ENCODE peak calls at places on chromosome 11, in four cellular contexts. N, T, H and X are unnamed samples.

GRCh38 chr11:57499983-57500461 is 15.5 kb downstream of the SLC43A1 start:
- DNase-seq in N (no peak), T (no peak), H (no peak), X (no peak)

GRCh38 chr11:68140496-68141246 is 19.5 kb upstream of the CHKA start:
- DNase-seq in T (no peak), N (no peak), H (no peak), X (no peak)

GRCh38 chr11:120608760-120609211 is 97.2 kb downstream of the GRIK4 start:
- DNase-seq in T (no peak), H (peak), N (no peak), X (no peak)

GRCh38 chr11:119694334-119694733 is 34.7 kb downstream of the NECTIN1 start:
- DNase-seq in N (no peak), T (no peak), H (peak), X (no peak)

GRCh38 chr11:70522613-70523311 is 124.4 kb downstream of the CTTN start:
- DNase-seq in N (no peak), T (no peak), H (peak), X (no peak)

GRCh38 chr11:71080239-71081097 is 171.9 kb downstream of the SHANK2 start:
- DNase-seq in T (no peak), H (peak), N (peak), X (peak)

GRCh38 chr11:46290598-46291309 is 13.3 kb downstream of the CREB3L1 start:
- DNase-seq in T (no peak), H (peak), N (no peak), X (peak)

GRCh38 chr11:68974421-68975194 is 6.2 kb downstream of the MRGPRD start:
- DNase-seq in N (peak), H (peak), T (peak), X (no peak)

GRCh38 chr11:30120045-30120589 is 103.3 kb upstream of the KCNA4 start:
- DNase-seq in T (no peak), N (no peak), H (no peak), X (no peak)

GRCh38 chr11:69127091-69127850 is 28.5 kb upstream of the SMIM38 start:
- DNase-seq in N (no peak), H (peak), T (no peak), X (no peak)

GRCh38 chr11:12086271-12087074 is 23.9 kb upstream of the MICAL2 start:
- DNase-seq in N (peak), H (peak), T (peak), X (no peak)

GRCh38 chr11:83764643-83765042 is 478.5 kb upstream of the CCDC90B start:
- DNase-seq in H (no peak), N (no peak), T (no peak), X (no peak)

GRCh38 chr11:45543808-45544422 is 121.5 kb downstream of the CHST1 start:
- DNase-seq in N (no peak), H (peak), T (peak), X (no peak)

GRCh38 chr11:70493891-70494290 is 95.6 kb downstream of the CTTN start:
- DNase-seq in N (no peak), H (no peak), T (no peak), X (no peak)

GRCh38 chr11:47918882-47919495 is 61.4 kb upstream of the PTPRJ start:
- DNase-seq in T (peak), H (peak), N (no peak), X (no peak)

GRCh38 chr11:29093416-29093815 is 923.4 kb downstream of the KCNA4 start:
- DNase-seq in T (peak), H (peak), N (no peak), X (no peak)

GRCh38 chr11:60910281-60910687 is 3.7 kb upstream of the TMEM109 start:
- DNase-seq in H (no peak), T (no peak), N (no peak), X (no peak)

GRCh38 chr11:102552447-102553200 is 22.1 kb upstream of the MMP7 start:
- DNase-seq in N (peak), H (peak), T (no peak), X (no peak)

GRCh38 chr11:46361283-46362145 is 14.3 kb downstream of the DGKZ start:
- DNase-seq in T (peak), N (no peak), H (peak), X (no peak)

GRCh38 chr11:70112017-70112434 is 33.9 kb downstream of the ANO1 start:
- DNase-seq in N (no peak), T (no peak), H (no peak), X (no peak)

GRCh38 chr11:82756765-82757650 is 23.3 kb upstream of the FAM181B start:
- DNase-seq in H (no peak), N (no peak), T (no peak), X (no peak)

DNA sequence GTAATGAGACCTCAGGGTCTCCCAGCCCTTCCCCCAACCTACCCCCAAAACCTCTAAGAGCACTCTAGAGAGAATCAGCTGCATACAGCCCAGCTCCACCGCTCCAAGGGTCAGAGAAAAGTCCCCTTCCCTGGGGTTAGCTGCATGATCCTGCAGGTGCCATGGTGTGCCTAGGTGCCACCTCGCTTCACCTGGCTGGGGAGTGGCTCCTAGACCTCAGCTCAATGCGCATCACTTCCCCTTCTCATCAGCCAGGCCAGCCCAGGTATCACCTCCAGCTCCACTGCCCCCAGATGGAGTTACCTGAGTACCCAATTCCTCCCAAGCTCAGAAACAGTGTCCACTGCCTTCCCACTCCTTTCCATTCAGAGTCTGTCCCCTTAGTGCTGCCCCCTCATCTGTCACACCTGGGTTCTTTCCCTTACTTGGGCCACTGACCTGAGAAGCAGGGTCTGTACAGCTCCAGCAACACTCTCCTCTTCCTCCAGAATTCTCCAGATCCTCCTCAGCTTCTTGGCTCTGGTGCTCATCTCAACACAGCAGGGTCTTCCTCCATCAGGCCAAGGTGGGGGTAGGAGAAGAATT is 1.3 kb downstream of the STARD10 start:
- DNase-seq in N (no peak), T (no peak), H (no peak), X (no peak)
- H3K4me3 ChIP-seq in N (no peak), T (no peak), H (no peak), X (no peak)

DNA sequence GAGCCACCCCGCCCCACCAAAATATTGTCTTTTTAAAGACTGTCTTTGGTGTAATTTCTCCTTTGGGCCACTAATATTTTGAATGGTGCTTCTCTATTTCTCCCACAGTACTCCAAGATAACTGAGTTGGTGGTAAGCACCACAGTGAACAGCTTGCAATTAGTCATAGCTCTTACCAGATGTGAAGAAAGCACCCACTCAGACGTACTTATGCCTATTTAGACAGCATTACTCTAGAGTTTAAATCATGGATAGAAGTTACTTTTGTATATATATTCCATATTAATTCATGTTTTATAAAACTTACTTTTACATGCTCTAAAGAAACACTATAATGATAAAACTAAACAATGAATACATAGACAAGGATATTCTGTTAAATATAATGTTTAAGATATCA is 12.7 kb downstream of the ANO3 start:
- DNase-seq in T (no peak), N (no peak), H (peak), X (no peak)
- TF ChIP-seq EZH2 in T (no peak), N (no peak), H (no peak), X (no peak)

GRCh38 chr11:64001552-64002427 is 15.6 kb downstream of the OTUB1 start:
- DNase-seq in H (no peak), T (peak), N (no peak), X (no peak)

GRCh38 chr11:63998558-63999348 is 12.5 kb downstream of the OTUB1 start:
- DNase-seq in N (no peak), H (no peak), T (no peak), X (no peak)

GRCh38 chr11:63999349-64000025 is 13.2 kb downstream of the OTUB1 start:
- DNase-seq in N (no peak), H (peak), T (no peak), X (no peak)

GRCh38 chr11:64000740-64001514 is 14.7 kb downstream of the OTUB1 start:
- DNase-seq in H (no peak), N (no peak), T (no peak), X (no peak)

DNA sequence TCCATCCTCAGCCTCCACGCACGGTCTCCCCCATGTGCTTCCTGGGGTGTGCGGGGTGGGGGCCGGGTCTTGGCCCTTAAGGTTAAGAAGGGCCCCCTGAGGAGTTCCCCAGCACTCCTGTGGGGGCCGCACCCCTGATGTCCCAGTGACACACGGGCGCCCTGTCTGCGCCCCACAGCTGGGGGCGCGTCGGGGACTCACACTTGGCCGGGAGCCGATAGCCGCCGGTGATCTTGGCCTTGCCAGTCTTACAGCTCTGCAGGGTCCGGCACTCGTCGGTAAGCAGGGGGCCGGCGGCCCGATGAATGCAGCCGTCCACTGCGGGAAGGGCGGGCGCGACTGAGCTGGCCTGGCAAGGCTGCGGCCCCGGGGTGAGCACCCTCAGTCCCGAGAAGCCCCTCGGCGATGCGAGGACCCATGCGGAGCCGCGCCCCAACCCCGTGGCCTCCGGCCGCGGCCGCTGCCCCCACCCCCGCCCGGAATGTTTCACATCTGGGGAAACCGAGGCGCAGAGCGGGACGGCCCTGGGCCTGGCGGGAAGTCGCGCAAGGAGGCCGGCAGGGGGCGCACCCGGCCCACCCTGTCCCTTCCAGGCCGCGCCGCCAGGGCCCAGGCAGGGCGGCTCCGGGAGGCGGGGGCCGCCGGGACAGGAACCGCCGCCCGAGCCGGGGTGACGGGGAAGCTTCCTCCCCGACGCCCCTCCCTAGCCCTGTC is 13.9 kb downstream of the OTUB1 start:
- DNase-seq in H (peak), N (no peak), T (peak), X (no peak)
- H3K4me3 ChIP-seq in H (peak), N (no peak), T (no peak), X (peak)

GRCh38 chr11:125166347-125166841 is 1.8 kb downstream of the PKNOX2 start:
- DNase-seq in H (peak), N (no peak), T (no peak), X (no peak)

GRCh38 chr11:125166903-125167291 is 2.3 kb downstream of the PKNOX2 start:
- DNase-seq in T (no peak), N (no peak), H (no peak), X (no peak)

GRCh38 chr11:125164422-125165110 is at the start of gene PKNOX2:
- DNase-seq in N (peak), H (peak), T (peak), X (no peak)

GRCh38 chr11:125165111-125165663 is 636 bp downstream of the PKNOX2 start:
- DNase-seq in N (no peak), T (peak), H (peak), X (no peak)

GRCh38 chr11:125165664-125166346 is 1.3 kb downstream of the PKNOX2 start:
- DNase-seq in H (peak), N (no peak), T (no peak), X (no peak)
- TF ChIP-seq EZH2 in H (peak), N (no peak), T (peak), X (no peak)

DNA sequence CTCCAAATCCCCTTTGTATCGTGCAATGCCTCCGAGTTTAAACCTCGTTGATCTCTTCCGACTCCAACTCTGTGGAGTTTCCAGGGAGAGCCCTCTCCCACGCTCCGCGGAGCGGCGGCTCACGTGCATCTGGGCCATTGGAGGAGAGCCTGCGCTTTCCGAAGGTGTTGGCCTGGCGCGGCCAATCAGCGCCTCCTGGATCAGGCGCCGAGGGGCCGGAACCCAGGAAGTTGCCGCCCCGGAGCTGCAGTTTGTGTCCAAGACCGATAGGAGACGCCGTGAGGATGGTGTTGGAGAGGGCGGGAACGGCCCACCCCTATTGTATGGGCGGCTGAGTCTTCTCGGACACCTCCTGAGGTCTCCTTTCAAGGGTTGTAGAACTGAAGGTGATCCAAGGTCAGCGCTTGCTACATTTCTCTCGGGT is 1.6 kb downstream of the ADAMTS15 start:
- DNase-seq in T (no peak), N (no peak), H (peak), X (no peak)
- H3K4me3 ChIP-seq in T (no peak), N (no peak), H (peak), X (no peak)

GRCh38 chr11:2166091-2166851 is 5.3 kb upstream of the INS start:
- DNase-seq in N (no peak), H (peak), T (no peak), X (no peak)
- TF ChIP-seq EZH2 in N (no peak), H (no peak), T (peak), X (no peak)